ENCODE peak calls at places on chromosomes 7 and 10, in six cellular contexts. M, Y, B, T, I and G are unnamed samples.
A peak's percentile ranks its signal among the peaks of the same experiment; 100 is the strongest.

GRCh38 chr7:116673504-116673865 is 1.5 kb downstream of the MET start:
- DNase-seq in M (no peak), Y (no peak), B (no peak), T (no peak), I (no peak), G (no peak)

GRCh38 chr7:127588697-127589482 is 679 bp downstream of the ARF5 start:
- DNase-seq in M (peak; percentile 64), Y (peak; percentile 81), B (peak; percentile 48), T (peak; percentile 57), I (peak; percentile 87), G (peak; percentile 60)

GRCh38 chr7:29854257-29854938 is 48.1 kb downstream of the WIPF3 start:
- DNase-seq in M (no peak), Y (no peak), B (peak; percentile 35), T (no peak), I (no peak), G (no peak)

GRCh38 chr7:107622429-107622828 is 38.2 kb upstream of the SLC26A4 start:
- DNase-seq in M (no peak), Y (no peak), B (no peak), T (no peak), I (no peak), G (peak; percentile 7)

GRCh38 chr10:96850825-96851224 is 18.7 kb downstream of the LCOR start:
- DNase-seq in M (no peak), Y (no peak), B (no peak), T (no peak), I (no peak), G (no peak)

GRCh38 chr10:118471863-118472262 is 123.6 kb downstream of the PRLHR start:
- DNase-seq in M (no peak), Y (no peak), B (no peak), T (no peak), I (no peak), G (no peak)

GRCh38 chr7:19392246-19392645 is 247.0 kb upstream of the FERD3L start:
- DNase-seq in M (no peak), Y (no peak), B (no peak), T (no peak), I (no peak), G (no peak)

GRCh38 chr7:151470656-151471180 is 30.8 kb upstream of the CRYGN start:
- DNase-seq in M (no peak), Y (no peak), B (no peak), T (no peak), I (no peak), G (no peak)

GRCh38 chr7:69645683-69646082 is 47.4 kb downstream of the AUTS2 start:
- DNase-seq in M (no peak), Y (no peak), B (no peak), T (no peak), I (no peak), G (no peak)

GRCh38 chr7:149790146-149790548 is 16.8 kb upstream of the ZNF467 start:
- DNase-seq in M (peak; percentile 89), Y (peak; percentile 46), B (peak; percentile 40), T (peak; percentile 87), I (peak; percentile 44), G (peak; percentile 63)

GRCh38 chr7:34247468-34247867 is 342.1 kb downstream of the BMPER start:
- DNase-seq in M (no peak), Y (no peak), B (no peak), T (no peak), I (no peak), G (no peak)

GRCh38 chr10:70465278-70465677 is 13.3 kb upstream of the PALD1 start:
- DNase-seq in M (no peak), Y (no peak), B (no peak), T (no peak), I (no peak), G (no peak)

GRCh38 chr10:128058746-128059125 is 67.5 kb downstream of the MKI67 start:
- DNase-seq in M (no peak), Y (no peak), B (no peak), T (peak; percentile 47), I (no peak), G (no peak)

GRCh38 chr7:143882611-143883078 is 19.3 kb downstream of the TCAF1 start:
- DNase-seq in M (peak; percentile 66), Y (peak; percentile 32), B (peak; percentile 37), T (peak; percentile 90), I (peak; percentile 48), G (peak; percentile 49)

GRCh38 chr10:89904755-89905154 is 203.4 kb downstream of the KIF20B start:
- DNase-seq in M (no peak), Y (no peak), B (no peak), T (no peak), I (no peak), G (no peak)

GRCh38 chr10:110254467-110254866 is 47.1 kb downstream of the MXI1 start:
- DNase-seq in M (no peak), Y (no peak), B (no peak), T (no peak), I (no peak), G (no peak)

GRCh38 chr7:144011458-144012230 is 11.5 kb downstream of the OR6B1 start:
- DNase-seq in M (no peak), Y (no peak), B (no peak), T (no peak), I (no peak), G (no peak)

GRCh38 chr10:75042292-75042974 is 69.0 kb upstream of the SAMD8 start:
- DNase-seq in M (no peak), Y (no peak), B (no peak), T (no peak), I (no peak), G (no peak)

GRCh38 chr10:18140149-18140956 is at the start of gene CACNB2:
- DNase-seq in M (peak; percentile 55), Y (peak; percentile 79), B (no peak), T (peak; percentile 65), I (peak; percentile 81), G (peak; percentile 23)

GRCh38 chr7:16563281-16564022 is 36.8 kb downstream of the LRRC72 start:
- DNase-seq in M (no peak), Y (no peak), B (no peak), T (no peak), I (no peak), G (peak; percentile 28)

GRCh38 chr10:62503871-62504270 is 129.7 kb downstream of the ZNF365 start:
- DNase-seq in M (no peak), Y (no peak), B (no peak), T (no peak), I (no peak), G (no peak)
- TF ChIP-seq CTCF in M (no peak), Y (no peak), B (no peak), T (no peak), I (no peak), G (no peak)

DNA sequence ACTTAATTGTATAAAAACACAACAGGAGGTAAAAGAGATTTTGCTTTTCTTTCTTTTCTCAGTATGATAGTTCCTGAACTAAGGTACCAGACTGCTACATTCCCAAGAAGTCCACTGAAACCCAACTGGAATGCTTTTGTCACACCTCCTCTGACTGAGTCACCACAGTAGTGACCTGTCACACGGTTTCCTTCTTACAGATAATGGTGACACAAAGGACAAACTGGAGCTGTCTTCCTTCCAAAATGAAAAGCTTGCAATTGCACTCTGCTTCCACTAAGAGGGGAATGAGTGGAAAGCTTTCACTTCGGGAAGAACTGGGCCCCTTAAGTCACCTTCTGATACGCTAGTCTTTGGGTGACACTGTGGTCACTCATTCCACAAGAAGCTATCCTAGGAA is 122.2 kb downstream of the KMT2E start:
- DNase-seq in M (no peak), Y (no peak), B (no peak), T (no peak), I (no peak), G (no peak)
- TF ChIP-seq CTCF in M (no peak), Y (no peak), B (no peak), T (no peak), I (no peak), G (no peak)

DNA sequence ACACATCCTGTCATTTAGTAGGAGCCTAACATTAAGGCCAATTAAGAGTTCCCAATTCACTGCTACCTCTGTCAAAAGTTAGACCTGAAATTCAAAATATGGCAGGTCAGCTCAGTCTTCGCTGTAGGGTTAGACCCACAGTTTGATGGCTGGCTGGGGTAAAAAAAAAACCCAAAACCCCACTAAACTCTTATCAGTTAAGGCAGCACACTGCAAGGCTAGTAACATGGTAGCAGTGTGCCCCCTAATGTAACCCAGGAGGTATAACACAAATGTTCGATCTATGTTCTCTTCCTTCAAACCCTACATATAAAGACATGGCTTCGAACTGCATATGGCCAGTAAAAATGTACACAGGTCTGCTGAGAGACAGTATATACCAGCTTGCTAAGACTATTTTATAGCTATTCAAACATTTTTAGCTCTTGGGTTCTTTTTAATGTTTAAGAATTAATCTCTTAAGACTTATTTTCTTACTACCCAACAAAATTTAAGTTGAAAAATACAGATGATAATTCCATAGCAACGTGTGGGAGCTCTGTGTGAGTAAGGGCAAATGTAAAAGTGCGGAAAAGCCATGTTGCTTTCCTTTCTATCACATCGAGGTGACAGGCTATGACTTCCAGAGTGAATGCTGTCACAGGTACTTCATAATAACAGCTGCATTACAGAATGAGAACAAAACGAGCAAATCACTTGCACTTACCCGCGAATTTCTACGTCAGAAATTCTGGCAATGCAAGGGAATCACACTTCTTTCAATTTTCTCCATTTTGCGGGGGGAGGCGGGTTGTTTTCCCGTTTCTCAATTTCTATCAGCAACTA is 168.4 kb upstream of the IMMP2L start:
- DNase-seq in M (no peak), Y (no peak), B (no peak), T (no peak), I (no peak), G (peak; percentile 58)
- TF ChIP-seq CTCF in M (peak; percentile 49), Y (peak; percentile 18), B (no peak), T (peak; percentile 63), I (no peak), G (peak; percentile 35)

GRCh38 chr7:134845461-134845860 is 66.0 kb downstream of the CALD1 start:
- DNase-seq in M (no peak), Y (no peak), B (no peak), T (no peak), I (no peak), G (peak; percentile 42)
- TF ChIP-seq CTCF in M (no peak), Y (peak; percentile 35), B (no peak), T (no peak), I (no peak), G (peak; percentile 15)

DNA sequence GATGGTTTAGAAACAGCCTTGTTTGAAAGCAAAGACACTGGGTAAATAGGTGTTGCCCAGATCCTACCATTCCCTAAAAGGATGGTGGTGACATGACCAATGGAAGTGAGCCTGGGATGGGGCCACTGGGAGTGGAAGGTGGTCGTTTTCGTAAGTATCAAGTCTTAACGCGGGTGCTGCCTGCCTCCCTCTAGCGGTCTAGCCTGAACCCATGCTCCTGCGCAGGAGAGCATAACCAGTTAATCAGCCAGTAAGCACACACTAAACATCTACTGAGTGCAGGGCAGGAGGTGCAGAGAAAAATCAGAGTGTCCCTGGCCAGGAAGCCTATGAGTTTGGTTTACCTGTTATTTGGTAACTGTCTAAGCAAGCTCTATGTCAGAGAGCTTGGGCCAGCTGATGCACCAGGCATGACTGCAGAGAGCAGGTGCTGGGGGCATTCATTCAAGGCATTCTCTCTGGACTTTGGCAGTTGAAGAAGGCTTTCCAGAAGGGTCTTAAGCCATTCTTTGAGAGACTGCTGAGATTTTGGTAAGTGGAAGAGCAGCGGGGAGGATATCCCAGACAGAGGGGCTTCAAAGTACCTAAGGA is 930 bp downstream of the GARIN1A start:
- DNase-seq in M (peak; percentile 38), Y (no peak), B (no peak), T (peak; percentile 59), I (no peak), G (peak; percentile 45)
- TF ChIP-seq CTCF in M (peak; percentile 26), Y (no peak), B (no peak), T (peak; percentile 42), I (no peak), G (peak; percentile 60)